ENCODE peak calls at places on chromosomes 3 and 15, in ten cellular contexts. Z is effector CD4-positive, alpha-beta T cell; M is C1 segment of cervical spinal cord; S is T1000; H is amniotic stem cell; C is transverse colon; T is activated T-cell treated with anti-CD3 and anti-CD28 coated beads, Interleukin-2, amount 50 U/mL, for 1 hour; V is stimulated activated CD4-positive, alpha-beta T cell treated with anti-CD3 and anti-CD28 coated beads, Interleukin-1b, Interleukin-23, amount 100 ng/mL, for 48 hours; X is BJ; B is activated naive CD4-positive, alpha-beta T cell. Y is an unnamed sample.

GRCh38 chr3:99881121-99881524 is 63.5 kb downstream of the CMSS1 start:
- DNase-seq in H (no peak), M (no peak), C (no peak), X (no peak), B (no peak), T (no peak), V (no peak), Z (no peak), S (no peak), Y (no peak)

GRCh38 chr15:45183001-45183400 is 4.8 kb downstream of the SHF start:
- DNase-seq in S (no peak), Z (no peak), C (no peak), H (no peak), M (no peak), X (no peak), T (no peak), B (no peak), V (no peak), Y (no peak)

GRCh38 chr15:51782357-51782896 is 31.0 kb downstream of the TMOD2 start:
- DNase-seq in X (no peak), C (no peak), H (no peak), T (no peak), V (no peak), M (no peak), B (no peak), Z (no peak), S (no peak), Y (no peak)

GRCh38 chr3:178170698-178171535 is 365.3 kb upstream of the KCNMB2 start:
- DNase-seq in V (no peak), H (peak; percentile 73), B (no peak), T (no peak), M (no peak), Z (no peak), X (no peak), C (no peak), S (no peak), Y (peak; percentile 23)

GRCh38 chr3:168071971-168072645 is 23.6 kb downstream of the GOLIM4 start:
- DNase-seq in H (no peak), T (no peak), C (no peak), B (no peak), M (no peak), Z (no peak), V (no peak), X (peak; percentile 16), S (peak; percentile 11), Y (no peak)

GRCh38 chr3:99373088-99373875 is 265.1 kb upstream of the COL8A1 start:
- DNase-seq in Z (no peak), T (no peak), B (no peak), M (no peak), H (no peak), C (no peak), S (no peak), X (no peak), V (no peak), Y (no peak)

GRCh38 chr3:168517514-168518071 is 421.9 kb upstream of the GOLIM4 start:
- DNase-seq in C (no peak), M (no peak), H (no peak), V (no peak), T (no peak), Z (no peak), X (no peak), S (no peak), B (no peak), Y (no peak)

GRCh38 chr15:72591361-72591760 is 63.1 kb upstream of the GOLGA6B start:
- DNase-seq in B (no peak), M (no peak), V (no peak), X (peak; percentile 51), S (no peak), C (no peak), H (peak; percentile 5), Z (no peak), T (no peak), Y (no peak)

GRCh38 chr3:86973440-86973839 is 17.5 kb downstream of the VGLL3 start:
- DNase-seq in T (no peak), X (no peak), H (peak; percentile 72), B (no peak), C (no peak), V (no peak), S (no peak), Z (no peak), M (no peak), Y (no peak)

GRCh38 chr15:41417418-41417811 is 520 bp downstream of the RTF1 start:
- DNase-seq in C (peak; percentile 45), B (no peak), T (no peak), H (no peak), M (peak; percentile 55), Z (no peak), S (no peak), V (peak; percentile 10), X (no peak), Y (no peak)

GRCh38 chr15:40769310-40770146 is at the start of gene C15orf62:
- DNase-seq in B (peak; percentile 45), S (peak; percentile 83), X (no peak), M (peak; percentile 27), V (peak; percentile 66), Z (peak; percentile 42), C (peak; percentile 66), H (no peak), T (peak; percentile 72), Y (no peak)

GRCh38 chr3:57889807-57890206 is 118.4 kb upstream of the FLNB start:
- DNase-seq in Z (no peak), X (no peak), B (no peak), T (no peak), C (no peak), H (no peak), S (no peak), V (no peak), M (no peak), Y (no peak)

Y was measured in gastrocnemius medialis.